ENCODE peak calls at places on chromosomes 4 and X, in seven cellular contexts. K is GM12865, L is endothelial cell, A is HCT116, Q is activated B cell treated with CpG ODN at 0.5 μM for 24 hours, W is glutamatergic neuron, J is astrocyte of the cerebellum. R is an unnamed sample.
A peak's percentile ranks its signal among the peaks of the same experiment; 100 is the strongest.

GRCh38 chrX:100479329-100479728 is 69.3 kb upstream of the PCDH19 start:
- DNase-seq in J (no peak), L (no peak), Q (no peak), K (no peak), A (no peak), W (no peak), R (no peak)

GRCh38 chr4:76250962-76251361 is 559 bp upstream of the FAM47E start:
- DNase-seq in A (no peak), Q (no peak), L (no peak), W (no peak), K (no peak), J (no peak), R (peak; percentile 5)

GRCh38 chr4:40401096-40401495 is 66.0 kb downstream of the CHRNA9 start:
- DNase-seq in L (no peak), K (no peak), W (no peak), J (no peak), Q (no peak), A (no peak), R (no peak)

GRCh38 chrX:66110112-66110511 is 53.9 kb upstream of the HEPH start:
- DNase-seq in J (no peak), A (peak; percentile 3), Q (no peak), K (peak; percentile 16), W (no peak), L (peak; percentile 2), R (peak; percentile 10)

GRCh38 chr4:157075811-157076577 is at the start of gene GLRB:
- DNase-seq in W (peak; percentile 68), Q (no peak), J (no peak), K (no peak), L (peak; percentile 44), A (no peak), R (no peak)

GRCh38 chrX:45903781-45904201 is 641.4 kb downstream of the ZNF674 start:
- DNase-seq in K (no peak), A (no peak), Q (no peak), L (peak; percentile 5), W (no peak), J (no peak), R (no peak)

GRCh38 chrX:10008483-10009056 is 41.4 kb downstream of the CLDN34 start:
- DNase-seq in J (no peak), Q (no peak), L (no peak), W (no peak), A (no peak), K (no peak), R (no peak)

GRCh38 chr4:34323549-34324325 is 1920.6 kb downstream of the ARAP2 start:
- DNase-seq in K (no peak), J (peak; percentile 1), L (no peak), Q (no peak), W (no peak), A (no peak), R (no peak)

GRCh38 chrX:30990361-30990760 is 81.5 kb downstream of the FTHL17 start:
- DNase-seq in K (no peak), J (no peak), A (no peak), L (no peak), Q (no peak), W (no peak), R (no peak)

GRCh38 chrX:143757375-143757774 is 36.8 kb upstream of the SPANXN2 start:
- DNase-seq in L (no peak), W (peak; percentile 35), J (no peak), K (no peak), A (no peak), Q (no peak), R (no peak)

GRCh38 chr4:96946552-96946951 is 1106.7 kb downstream of the PDHA2 start:
- DNase-seq in Q (no peak), L (no peak), W (no peak), A (no peak), K (no peak), J (no peak), R (no peak)

GRCh38 chr4:98688416-98689290 is 30.2 kb upstream of the TSPAN5 start:
- DNase-seq in W (no peak), L (no peak), Q (no peak), A (peak; percentile 60), J (no peak), K (no peak), R (peak; percentile 37)

GRCh38 chr4:8675383-8675782 is 82.8 kb downstream of the CPZ start:
- DNase-seq in Q (no peak), L (peak; percentile 77), J (no peak), K (no peak), A (no peak), W (no peak), R (peak; percentile 5)

GRCh38 chrX:10582215-10582733 is 38.1 kb downstream of the MID1 start:
- DNase-seq in A (peak; percentile 29), J (no peak), L (no peak), K (no peak), W (no peak), Q (no peak), R (no peak)

GRCh38 chr4:119286377-119287002 is 35.4 kb downstream of the FABP2 start:
- DNase-seq in J (peak; percentile 77), Q (no peak), L (peak; percentile 13), K (peak; percentile 66), A (peak; percentile 47), W (no peak), R (peak; percentile 43)
- TF ChIP-seq CTCF in J (peak; percentile 41), Q (peak; percentile 66), L (peak; percentile 75), K (peak; percentile 48), A (peak; percentile 42), W (peak; percentile 79), R (peak; percentile 74)

DNA sequence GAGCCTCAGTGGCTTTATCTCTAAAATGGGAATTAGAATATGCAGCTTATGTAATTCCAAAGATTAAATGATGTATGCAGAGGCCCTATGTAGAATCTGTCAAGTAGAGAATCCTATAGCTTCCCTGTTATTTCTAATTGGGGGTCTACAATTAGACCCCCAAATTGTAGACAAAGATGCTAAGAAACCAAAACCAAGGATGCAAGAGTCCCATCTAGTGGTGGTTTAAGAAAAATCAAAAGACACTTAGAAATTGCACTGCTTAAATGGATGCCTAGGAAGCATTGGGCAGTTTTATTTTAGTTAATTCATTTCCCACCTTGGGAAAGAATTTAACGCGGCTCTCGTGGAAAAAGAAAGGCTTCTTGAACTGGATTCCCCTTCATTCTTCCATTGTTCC is 115.2 kb downstream of the GABRA2 start:
- DNase-seq in J (no peak), A (no peak), Q (no peak), K (no peak), L (no peak), W (no peak), R (no peak)
- TF ChIP-seq CTCF in J (peak; percentile 48), A (no peak), Q (no peak), K (peak; percentile 12), L (no peak), W (peak; percentile 37), R (no peak)

GRCh38 chr4:5804656-5805055 is 88.2 kb downstream of the CRMP1 start:
- DNase-seq in A (no peak), Q (no peak), J (no peak), L (no peak), W (no peak), K (no peak), R (no peak)
- TF ChIP-seq CTCF in A (peak; percentile 69), Q (no peak), J (peak; percentile 5), L (no peak), W (no peak), K (peak; percentile 28), R (no peak)

GRCh38 chr4:177051473-177052060 is 258.1 kb upstream of the NEIL3 start:
- DNase-seq in K (peak; percentile 63), Q (no peak), A (peak; percentile 44), J (no peak), L (peak; percentile 38), W (no peak), R (peak; percentile 45)
- TF ChIP-seq CTCF in K (peak; percentile 72), Q (no peak), A (peak; percentile 74), J (peak; percentile 20), L (peak; percentile 82), W (peak; percentile 67), R (peak; percentile 64)

GRCh38 chrX:109384569-109385174 is 97.2 kb downstream of the GUCY2F start:
- DNase-seq in J (peak; percentile 5), A (no peak), W (no peak), K (peak; percentile 38), Q (no peak), L (peak; percentile 6), R (no peak)
- TF ChIP-seq CTCF in J (peak; percentile 37), A (peak; percentile 28), W (peak; percentile 60), K (peak; percentile 30), Q (no peak), L (peak; percentile 54), R (no peak)

GRCh38 chr4:37243061-37243460 is 1.5 kb upstream of the NWD2 start:
- DNase-seq in J (no peak), W (peak; percentile 28), L (peak; percentile 12), K (peak; percentile 33), Q (no peak), A (no peak), R (no peak)
- TF ChIP-seq CTCF in J (no peak), W (no peak), L (no peak), K (peak; percentile 22), Q (no peak), A (peak; percentile 15), R (no peak)

GRCh38 chr4:186581421-186581820 is 26.1 kb upstream of the MTNR1A start:
- DNase-seq in W (no peak), L (no peak), A (no peak), Q (no peak), J (no peak), K (no peak), R (no peak)
- TF ChIP-seq CTCF in W (no peak), L (no peak), A (no peak), Q (no peak), J (no peak), K (no peak), R (no peak)

DNA sequence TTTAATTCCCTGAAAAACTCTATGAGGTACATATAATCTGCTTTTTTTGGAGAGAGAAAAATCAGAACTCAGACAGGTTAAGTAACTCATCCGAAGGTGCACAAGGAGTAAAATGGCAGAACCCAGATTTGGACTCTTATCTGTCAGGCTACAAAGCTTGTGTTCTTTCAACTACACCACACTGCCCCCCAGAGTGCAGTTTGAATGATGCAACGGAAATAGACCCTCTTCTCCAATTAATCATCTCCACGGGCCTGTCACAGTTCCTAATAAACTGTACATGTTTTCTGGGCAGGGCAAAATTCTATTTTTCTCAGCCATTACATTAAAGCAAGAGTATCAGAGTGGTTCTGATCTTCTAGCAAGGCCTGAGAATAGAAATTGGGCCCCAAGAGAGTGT is 35.3 kb upstream of the DCX start:
- DNase-seq in J (no peak), K (peak; percentile 30), Q (no peak), A (peak; percentile 4), L (peak; percentile 36), W (peak; percentile 54), R (peak; percentile 31)
- TF ChIP-seq CTCF in J (peak; percentile 33), K (peak; percentile 33), Q (no peak), A (peak; percentile 24), L (no peak), W (peak; percentile 50), R (peak; percentile 22)

DNA sequence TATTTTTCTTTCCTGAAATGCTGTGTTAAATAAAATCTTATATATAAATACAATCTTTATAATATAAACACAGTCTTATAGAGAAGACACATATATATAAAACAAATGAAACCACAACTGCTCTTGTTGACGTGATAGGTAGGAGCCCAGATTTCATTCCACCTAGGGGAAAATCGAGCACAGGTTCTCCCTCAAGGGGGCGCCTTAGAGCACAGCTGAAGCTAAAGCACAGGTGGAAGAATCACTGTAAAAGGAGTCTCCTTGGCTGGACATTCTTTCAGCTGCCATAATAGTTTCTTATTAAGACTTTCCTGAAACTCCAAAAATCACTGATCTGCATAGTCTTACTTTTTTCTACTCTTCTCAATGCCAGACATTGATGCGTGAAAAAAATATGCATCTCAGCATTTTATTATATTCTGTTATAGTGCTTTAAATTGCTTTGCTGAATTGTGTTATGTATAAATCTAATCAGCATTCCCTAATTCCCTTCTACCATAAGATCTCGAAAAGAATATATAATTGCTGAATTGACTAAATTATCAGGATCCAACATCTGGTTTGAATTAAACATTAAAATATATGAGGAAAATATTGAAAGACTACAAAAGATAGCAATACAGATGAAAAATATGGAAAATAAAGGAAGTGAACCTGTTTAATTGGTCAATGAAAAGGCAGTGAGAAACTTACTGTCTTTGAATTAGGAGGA is 25.5 kb upstream of the RXFP1 start:
- DNase-seq in L (peak; percentile 77), Q (no peak), J (no peak), A (peak; percentile 21), K (peak; percentile 34), W (peak; percentile 63), R (peak; percentile 57)
- TF ChIP-seq CTCF in L (peak; percentile 75), Q (no peak), J (peak; percentile 26), A (peak; percentile 80), K (peak; percentile 56), W (peak; percentile 67), R (peak; percentile 64)

R was measured in activated CD8-positive, alpha-beta T cell treated with anti-CD3 and anti-CD28 coated beads for 36 hours.